ENCODE peak calls at places on chromosome 6, in eight cellular contexts. One of them, this sample, is unnamed. For H3K4me1, the result is how much of the 10 kb centered on the place peaks cover.

GRCh38 chr6:16805190-16805860 is 44.1 kb upstream of the ATXN1 start:
- DNase-seq in gastrocnemius medialis: no peak
- DNase-seq in tibial nerve: no peak
- DNase-seq in A549: no peak
- DNase-seq in suprapubic skin: no peak
- DNase-seq in testis: no peak
- DNase-seq in esophagus squamous epithelium: no peak
- DNase-seq in HCT116: no peak
- DNase-seq in this sample: no peak

GRCh38 chr6:122059918-122060317 is 339.5 kb upstream of the HSF2 start:
- DNase-seq in esophagus squamous epithelium: no peak
- DNase-seq in HCT116: no peak
- DNase-seq in tibial nerve: no peak
- DNase-seq in suprapubic skin: no peak
- DNase-seq in gastrocnemius medialis: no peak
- DNase-seq in testis: no peak
- DNase-seq in A549: no peak
- DNase-seq in this sample: no peak

GRCh38 chr6:65984089-65984488 is 277.1 kb upstream of the EYS start:
- DNase-seq in tibial nerve: no peak
- DNase-seq in A549: no peak
- DNase-seq in suprapubic skin: no peak
- DNase-seq in testis: no peak
- DNase-seq in gastrocnemius medialis: no peak
- DNase-seq in esophagus squamous epithelium: no peak
- DNase-seq in HCT116: no peak
- DNase-seq in this sample: no peak

GRCh38 chr6:150767585-150768164 is 97.8 kb upstream of the MTHFD1L start:
- DNase-seq in esophagus squamous epithelium: no peak
- DNase-seq in testis: no peak
- DNase-seq in tibial nerve: no peak
- DNase-seq in gastrocnemius medialis: no peak
- DNase-seq in suprapubic skin: no peak
- DNase-seq in HCT116: no peak
- DNase-seq in A549: no peak
- DNase-seq in this sample: no peak

GRCh38 chr6:100176321-100176950 is 182.4 kb upstream of the MCHR2 start:
- DNase-seq in testis: no peak
- DNase-seq in esophagus squamous epithelium: no peak
- DNase-seq in suprapubic skin: no peak
- DNase-seq in tibial nerve: no peak
- DNase-seq in A549: no peak
- DNase-seq in HCT116: peak
- DNase-seq in gastrocnemius medialis: no peak
- DNase-seq in this sample: no peak

GRCh38 chr6:140956567-140957306 is 1176.0 kb upstream of the GJE1 start:
- DNase-seq in esophagus squamous epithelium: no peak
- DNase-seq in tibial nerve: no peak
- DNase-seq in HCT116: no peak
- DNase-seq in gastrocnemius medialis: no peak
- DNase-seq in A549: no peak
- DNase-seq in testis: no peak
- DNase-seq in suprapubic skin: no peak
- DNase-seq in this sample: no peak

GRCh38 chr6:117629119-117629518 is 26.8 kb upstream of the GOPC start:
- DNase-seq in suprapubic skin: no peak
- DNase-seq in tibial nerve: no peak
- DNase-seq in A549: no peak
- DNase-seq in gastrocnemius medialis: no peak
- DNase-seq in testis: no peak
- DNase-seq in esophagus squamous epithelium: no peak
- DNase-seq in HCT116: no peak
- DNase-seq in this sample: no peak

GRCh38 chr6:162124710-162125435 is 602.7 kb downstream of the PRKN start:
- DNase-seq in HCT116: no peak
- DNase-seq in suprapubic skin: no peak
- DNase-seq in A549: no peak
- DNase-seq in testis: peak
- DNase-seq in esophagus squamous epithelium: no peak
- DNase-seq in gastrocnemius medialis: no peak
- DNase-seq in tibial nerve: no peak
- DNase-seq in this sample: no peak

GRCh38 chr6:87736809-87737540 is 34.9 kb upstream of the AKIRIN2 start:
- DNase-seq in suprapubic skin: no peak
- DNase-seq in gastrocnemius medialis: no peak
- DNase-seq in HCT116: no peak
- DNase-seq in A549: no peak
- DNase-seq in tibial nerve: no peak
- DNase-seq in esophagus squamous epithelium: no peak
- DNase-seq in testis: no peak
- DNase-seq in this sample: no peak

GRCh38 chr6:120198033-120198432 is 848.5 kb upstream of the MAN1A1 start:
- DNase-seq in esophagus squamous epithelium: no peak
- DNase-seq in HCT116: no peak
- DNase-seq in gastrocnemius medialis: no peak
- DNase-seq in testis: no peak
- DNase-seq in A549: no peak
- DNase-seq in tibial nerve: no peak
- DNase-seq in suprapubic skin: no peak
- DNase-seq in this sample: no peak

GRCh38 chr6:170130201-170130621 is 160.7 kb downstream of the DLL1 start:
- DNase-seq in suprapubic skin: peak
- DNase-seq in gastrocnemius medialis: no peak
- DNase-seq in tibial nerve: no peak
- DNase-seq in A549: no peak
- DNase-seq in HCT116: no peak
- DNase-seq in testis: no peak
- DNase-seq in esophagus squamous epithelium: no peak
- DNase-seq in this sample: peak

GRCh38 chr6:159595173-159595572 is 97.9 kb downstream of the SOD2 start:
- DNase-seq in HCT116: peak
- DNase-seq in A549: peak
- DNase-seq in tibial nerve: no peak
- DNase-seq in gastrocnemius medialis: no peak
- DNase-seq in suprapubic skin: no peak
- DNase-seq in testis: no peak
- DNase-seq in esophagus squamous epithelium: no peak
- DNase-seq in this sample: no peak

GRCh38 chr6:157966990-157967389 is 14.7 kb upstream of the SYNJ2 start:
- DNase-seq in suprapubic skin: no peak
- DNase-seq in tibial nerve: no peak
- DNase-seq in gastrocnemius medialis: no peak
- DNase-seq in HCT116: no peak
- DNase-seq in esophagus squamous epithelium: no peak
- DNase-seq in testis: no peak
- DNase-seq in A549: no peak
- DNase-seq in this sample: no peak

GRCh38 chr6:81934936-81935335 is 182.5 kb upstream of the TENT5A start:
- DNase-seq in gastrocnemius medialis: no peak
- DNase-seq in HCT116: no peak
- DNase-seq in esophagus squamous epithelium: no peak
- DNase-seq in suprapubic skin: no peak
- DNase-seq in tibial nerve: no peak
- DNase-seq in testis: no peak
- DNase-seq in A549: no peak
- DNase-seq in this sample: no peak

GRCh38 chr6:125906158-125906998 is 50.2 kb upstream of the HINT3 start:
- DNase-seq in esophagus squamous epithelium: no peak
- DNase-seq in gastrocnemius medialis: no peak
- DNase-seq in suprapubic skin: no peak
- DNase-seq in testis: peak
- DNase-seq in tibial nerve: no peak
- DNase-seq in HCT116: peak
- DNase-seq in A549: peak
- DNase-seq in this sample: no peak

GRCh38 chr6:56842602-56843475 is 112.1 kb upstream of the BEND6 start:
- DNase-seq in tibial nerve: no peak
- DNase-seq in suprapubic skin: peak
- DNase-seq in gastrocnemius medialis: peak
- DNase-seq in HCT116: no peak
- DNase-seq in esophagus squamous epithelium: no peak
- DNase-seq in testis: peak
- DNase-seq in A549: no peak
- DNase-seq in this sample: peak

GRCh38 chr6:6386010-6386409 is 65.5 kb upstream of the F13A1 start:
- DNase-seq in suprapubic skin: no peak
- DNase-seq in tibial nerve: no peak
- DNase-seq in HCT116: no peak
- DNase-seq in esophagus squamous epithelium: no peak
- DNase-seq in gastrocnemius medialis: no peak
- DNase-seq in testis: no peak
- DNase-seq in A549: no peak
- DNase-seq in this sample: no peak

GRCh38 chr6:42383421-42384208 is 68.1 kb downstream of the TRERF1 start:
- DNase-seq in testis: no peak
- DNase-seq in gastrocnemius medialis: no peak
- DNase-seq in tibial nerve: no peak
- DNase-seq in A549: no peak
- DNase-seq in esophagus squamous epithelium: no peak
- DNase-seq in suprapubic skin: no peak
- DNase-seq in HCT116: no peak
- DNase-seq in this sample: no peak

GRCh38 chr6:3310710-3311109 is 52.0 kb downstream of the PSMG4 start:
- DNase-seq in tibial nerve: no peak
- DNase-seq in testis: no peak
- DNase-seq in A549: no peak
- DNase-seq in gastrocnemius medialis: no peak
- DNase-seq in HCT116: no peak
- DNase-seq in suprapubic skin: no peak
- DNase-seq in esophagus squamous epithelium: no peak
- DNase-seq in this sample: peak

DNA sequence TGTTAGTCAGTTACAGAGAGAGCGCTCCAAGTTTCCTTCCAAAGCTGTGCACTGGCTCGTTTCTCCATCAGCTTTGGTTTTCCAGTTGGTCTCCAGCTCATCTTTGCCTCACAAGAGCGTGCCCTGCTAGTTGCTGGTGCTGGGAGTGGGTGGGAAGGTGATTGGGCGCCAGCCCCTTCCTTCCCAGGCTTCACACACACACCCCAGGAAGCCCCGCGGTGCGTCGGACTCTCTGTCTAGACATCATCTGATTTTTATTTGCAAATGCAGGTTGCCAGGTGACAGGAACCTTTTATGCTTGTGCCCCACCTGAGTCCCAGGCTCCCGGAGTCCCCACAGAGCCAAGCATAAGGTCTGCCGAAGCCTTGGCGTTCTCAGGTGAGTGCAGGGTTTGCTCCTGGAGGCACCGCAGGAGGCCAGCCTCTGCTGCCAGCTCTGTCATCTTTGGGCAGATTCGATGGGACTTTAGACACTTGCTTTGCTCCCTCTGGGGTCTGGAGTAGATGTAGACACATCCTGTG is 7.1 kb downstream of the IRF4 start:
- DNase-seq in A549: no peak
- DNase-seq in esophagus squamous epithelium: no peak
- DNase-seq in HCT116: no peak
- DNase-seq in tibial nerve: no peak
- DNase-seq in suprapubic skin: no peak
- DNase-seq in gastrocnemius medialis: no peak
- DNase-seq in testis: no peak
- DNase-seq in this sample: no peak
- TF ChIP-seq POLR2A in A549: no peak
- TF ChIP-seq POLR2A in esophagus squamous epithelium: no peak
- TF ChIP-seq POLR2A in HCT116: no peak
- TF ChIP-seq POLR2A in tibial nerve: no peak
- TF ChIP-seq POLR2A in suprapubic skin: no peak
- TF ChIP-seq POLR2A in gastrocnemius medialis: no peak
- TF ChIP-seq POLR2A in testis: no peak
- TF ChIP-seq POLR2A in this sample: no peak

GRCh38 chr6:44108471-44108870 is 18.8 kb downstream of the MRPL14 start:
- DNase-seq in suprapubic skin: no peak
- DNase-seq in tibial nerve: no peak
- DNase-seq in A549: no peak
- DNase-seq in esophagus squamous epithelium: no peak
- DNase-seq in testis: no peak
- DNase-seq in gastrocnemius medialis: no peak
- DNase-seq in HCT116: no peak
- DNase-seq in this sample: no peak
- H3K4me1 ChIP-seq in suprapubic skin: under half
- H3K4me1 ChIP-seq in tibial nerve: under half
- H3K4me1 ChIP-seq in A549: under half
- H3K4me1 ChIP-seq in esophagus squamous epithelium: under half
- H3K4me1 ChIP-seq in testis: under half
- H3K4me1 ChIP-seq in gastrocnemius medialis: half or more
- H3K4me1 ChIP-seq in HCT116: under half
- H3K4me1 ChIP-seq in this sample: under half

GRCh38 chr6:90941885-90942284 is 355.0 kb upstream of the MAP3K7 start:
- DNase-seq in A549: no peak
- DNase-seq in suprapubic skin: no peak
- DNase-seq in tibial nerve: no peak
- DNase-seq in gastrocnemius medialis: no peak
- DNase-seq in esophagus squamous epithelium: no peak
- DNase-seq in testis: no peak
- DNase-seq in HCT116: no peak
- DNase-seq in this sample: no peak
- TF ChIP-seq POLR2A in A549: no peak
- TF ChIP-seq POLR2A in suprapubic skin: no peak
- TF ChIP-seq POLR2A in tibial nerve: no peak
- TF ChIP-seq POLR2A in gastrocnemius medialis: no peak
- TF ChIP-seq POLR2A in esophagus squamous epithelium: no peak
- TF ChIP-seq POLR2A in testis: no peak
- TF ChIP-seq POLR2A in HCT116: no peak
- TF ChIP-seq POLR2A in this sample: no peak

GRCh38 chr6:148969271-148969666 is 222.4 kb downstream of the UST start:
- DNase-seq in esophagus squamous epithelium: no peak
- DNase-seq in tibial nerve: no peak
- DNase-seq in testis: no peak
- DNase-seq in A549: no peak
- DNase-seq in suprapubic skin: no peak
- DNase-seq in gastrocnemius medialis: no peak
- DNase-seq in HCT116: no peak
- DNase-seq in this sample: no peak
- H3K4me1 ChIP-seq in esophagus squamous epithelium: under half
- H3K4me1 ChIP-seq in tibial nerve: under half
- H3K4me1 ChIP-seq in testis: under half
- H3K4me1 ChIP-seq in A549: under half
- H3K4me1 ChIP-seq in suprapubic skin: under half
- H3K4me1 ChIP-seq in gastrocnemius medialis: under half
- H3K4me1 ChIP-seq in HCT116: under half
- H3K4me1 ChIP-seq in this sample: under half

GRCh38 chr6:110622912-110623578 is 146.6 kb upstream of the SLC22A16 start:
- DNase-seq in suprapubic skin: no peak
- DNase-seq in HCT116: no peak
- DNase-seq in tibial nerve: no peak
- DNase-seq in A549: no peak
- DNase-seq in gastrocnemius medialis: no peak
- DNase-seq in testis: no peak
- DNase-seq in esophagus squamous epithelium: no peak
- DNase-seq in this sample: no peak
- TF ChIP-seq POLR2A in suprapubic skin: no peak
- TF ChIP-seq POLR2A in HCT116: no peak
- TF ChIP-seq POLR2A in tibial nerve: no peak
- TF ChIP-seq POLR2A in A549: no peak
- TF ChIP-seq POLR2A in gastrocnemius medialis: no peak
- TF ChIP-seq POLR2A in testis: no peak
- TF ChIP-seq POLR2A in esophagus squamous epithelium: no peak
- TF ChIP-seq POLR2A in this sample: no peak

GRCh38 chr6:144327081-144327480 is 41.9 kb downstream of the UTRN start:
- DNase-seq in gastrocnemius medialis: no peak
- DNase-seq in suprapubic skin: no peak
- DNase-seq in tibial nerve: no peak
- DNase-seq in testis: peak
- DNase-seq in A549: no peak
- DNase-seq in HCT116: no peak
- DNase-seq in esophagus squamous epithelium: no peak
- DNase-seq in this sample: peak
- H3K4me1 ChIP-seq in gastrocnemius medialis: under half
- H3K4me1 ChIP-seq in suprapubic skin: under half
- H3K4me1 ChIP-seq in tibial nerve: under half
- H3K4me1 ChIP-seq in testis: under half
- H3K4me1 ChIP-seq in A549: under half
- H3K4me1 ChIP-seq in HCT116: under half
- H3K4me1 ChIP-seq in esophagus squamous epithelium: under half
- H3K4me1 ChIP-seq in this sample: under half

GRCh38 chr6:26158581-26159416 is 71.6 kb downstream of the HFE start:
- DNase-seq in HCT116: no peak
- DNase-seq in A549: no peak
- DNase-seq in testis: peak
- DNase-seq in tibial nerve: no peak
- DNase-seq in esophagus squamous epithelium: no peak
- DNase-seq in suprapubic skin: peak
- DNase-seq in gastrocnemius medialis: no peak
- DNase-seq in this sample: peak
- TF ChIP-seq POLR2A in HCT116: peak
- TF ChIP-seq POLR2A in A549: peak
- TF ChIP-seq POLR2A in testis: no peak
- TF ChIP-seq POLR2A in tibial nerve: peak
- TF ChIP-seq POLR2A in esophagus squamous epithelium: no peak
- TF ChIP-seq POLR2A in suprapubic skin: no peak
- TF ChIP-seq POLR2A in gastrocnemius medialis: no peak
- TF ChIP-seq POLR2A in this sample: no peak